ENCODE peak calls at places on chromosomes 13 and 19, in ten cellular contexts. A is esophagus muscularis mucosa, G is A549, D is uterus, Q is AG04450, X is PC-3, O is psoas muscle, V is OCI-LY7, U is neural progenitor cell, S is heart left ventricle. B is an unnamed sample.

GRCh38 chr19:58582985-58583384 is 9.8 kb upstream of the MZF1 start:
- DNase-seq in S (no peak), V (no peak), O (no peak), X (no peak), A (no peak), D (no peak), Q (no peak), U (no peak), G (no peak), B (no peak)

GRCh38 chr13:110161112-110161897 is 145.7 kb downstream of the COL4A1 start:
- DNase-seq in D (no peak), V (no peak), A (no peak), O (no peak), U (no peak), S (no peak), X (no peak), G (no peak), Q (no peak), B (no peak)

GRCh38 chr19:2503521-2504109 is 27.7 kb downstream of the GADD45B start:
- DNase-seq in G (no peak), V (no peak), S (no peak), Q (no peak), D (no peak), X (peak), A (no peak), U (no peak), O (no peak), B (peak)

GRCh38 chr13:114049026-114049425 is 75.2 kb upstream of the C13orf46 start:
- DNase-seq in V (peak), U (no peak), A (no peak), D (no peak), S (no peak), X (no peak), G (no peak), Q (no peak), O (no peak), B (no peak)

GRCh38 chr19:5588906-5589676 is 21.3 kb upstream of the TINCR start:
- DNase-seq in V (no peak), Q (no peak), D (no peak), G (no peak), U (no peak), O (peak), X (no peak), A (no peak), S (no peak), B (no peak)

GRCh38 chr13:96988441-96988840 is 5.8 kb downstream of the OXGR1 start:
- DNase-seq in Q (no peak), U (no peak), O (no peak), D (no peak), G (no peak), A (no peak), S (no peak), X (no peak), V (no peak), B (no peak)

GRCh38 chr19:41937525-41937924 is 9.3 kb upstream of the ERFL start:
- DNase-seq in A (no peak), D (no peak), G (no peak), O (no peak), X (no peak), Q (no peak), U (no peak), V (peak), S (no peak), B (no peak)

GRCh38 chr19:41702208-41702651 is 6.2 kb upstream of the CEACAM5 start:
- DNase-seq in A (peak), G (peak), X (peak), Q (no peak), U (no peak), O (no peak), D (no peak), S (no peak), V (no peak), B (peak)

GRCh38 chr13:33146843-33147611 is 130.8 kb downstream of the KL start:
- DNase-seq in A (no peak), X (no peak), Q (no peak), S (no peak), D (no peak), O (no peak), V (no peak), G (no peak), U (no peak), B (no peak)

GRCh38 chr13:99577934-99578917 is 77.0 kb downstream of the TM9SF2 start:
- DNase-seq in D (no peak), Q (no peak), G (no peak), V (no peak), S (no peak), A (no peak), X (peak), O (no peak), U (no peak), B (peak)

GRCh38 chr19:58278156-58279041 is at the start of gene ZNF8:
- DNase-seq in A (peak), V (peak), Q (peak), S (peak), D (peak), U (peak), O (peak), G (peak), X (peak), B (peak)

DNA sequence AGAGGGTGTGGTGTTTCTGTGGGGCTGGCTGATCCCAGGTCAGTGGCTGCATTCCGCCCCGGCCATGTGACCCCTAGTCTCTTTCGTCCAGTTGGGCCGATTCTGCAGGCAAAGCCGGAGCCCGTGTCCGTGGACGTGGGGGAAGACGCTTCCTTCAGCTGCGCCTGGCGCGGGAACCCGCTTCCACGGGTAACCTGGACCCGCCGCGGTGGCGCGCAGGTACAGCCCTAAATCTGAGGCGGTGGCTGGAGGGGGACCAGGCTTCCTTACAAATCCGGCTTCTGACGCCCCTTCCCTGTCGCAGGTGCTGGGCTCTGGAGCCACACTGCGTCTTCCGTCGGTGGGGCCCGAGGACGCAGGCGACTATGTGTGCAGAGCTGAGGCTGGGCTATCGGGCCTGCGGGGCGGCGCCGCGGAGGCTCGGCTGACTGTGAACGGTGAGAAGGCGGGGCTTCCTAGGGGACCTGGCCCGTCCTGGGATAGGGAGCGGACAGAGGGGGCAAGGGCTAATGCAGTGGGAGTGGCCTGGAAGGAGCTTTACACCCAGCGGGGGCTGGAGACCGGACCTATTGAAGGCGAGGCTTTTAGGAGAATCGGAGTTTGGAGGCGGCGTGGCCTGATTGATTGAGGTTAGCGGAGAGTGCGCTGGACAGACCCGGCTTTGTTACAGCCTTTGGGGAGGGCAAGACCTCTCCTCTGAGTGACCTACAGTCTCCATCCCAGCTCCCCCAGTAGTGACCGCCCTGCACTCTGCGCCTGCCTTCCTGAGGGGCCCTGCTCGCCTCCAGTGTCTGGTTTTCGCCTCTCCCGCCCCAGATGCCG is 4.3 kb downstream of the KIRREL2 start:
- DNase-seq in V (no peak), D (no peak), A (no peak), U (peak), X (no peak), O (no peak), G (no peak), Q (no peak), S (no peak), B (no peak)
- H3K4me3 ChIP-seq in V (no peak), D (no peak), A (no peak), U (peak), X (no peak), O (no peak), G (no peak), Q (no peak), S (no peak), B (no peak)

GRCh38 chr13:87814444-87814843 is 143.3 kb downstream of the SLITRK5 start:
- DNase-seq in U (no peak), V (no peak), D (no peak), S (no peak), O (no peak), Q (no peak), G (no peak), X (no peak), A (no peak), B (no peak)

GRCh38 chr13:87810920-87811344 is 139.8 kb downstream of the SLITRK5 start:
- DNase-seq in O (no peak), A (no peak), V (no peak), G (peak), S (no peak), U (no peak), Q (no peak), D (no peak), X (peak), B (no peak)

GRCh38 chr13:87810391-87810801 is 139.2 kb downstream of the SLITRK5 start:
- DNase-seq in O (no peak), G (peak), X (peak), S (no peak), D (no peak), U (peak), Q (no peak), A (no peak), V (peak), B (no peak)
- TF ChIP-seq CTCF in O (no peak), G (peak), X (peak), S (no peak), D (no peak), U (peak), Q (no peak), A (no peak), V (peak), B (no peak)

GRCh38 chr19:21585491-21585890 is 80.1 kb downstream of the ZNF429 start:
- DNase-seq in G (no peak), O (no peak), X (no peak), A (no peak), Q (no peak), S (no peak), V (no peak), U (no peak), D (no peak), B (no peak)

GRCh38 chr19:21588202-21588601 is 82.8 kb downstream of the ZNF429 start:
- DNase-seq in U (no peak), G (no peak), S (no peak), O (no peak), V (no peak), Q (no peak), D (no peak), X (no peak), A (no peak), B (no peak)

GRCh38 chr19:21586341-21587116 is 81.1 kb downstream of the ZNF429 start:
- DNase-seq in S (peak), O (peak), Q (no peak), V (no peak), G (no peak), U (peak), A (no peak), X (no peak), D (no peak), B (no peak)

GRCh38 chr19:21587549-21587948 is 82.1 kb downstream of the ZNF429 start:
- DNase-seq in V (no peak), U (no peak), A (no peak), X (no peak), D (no peak), Q (no peak), O (peak), G (no peak), S (no peak), B (no peak)

DNA sequence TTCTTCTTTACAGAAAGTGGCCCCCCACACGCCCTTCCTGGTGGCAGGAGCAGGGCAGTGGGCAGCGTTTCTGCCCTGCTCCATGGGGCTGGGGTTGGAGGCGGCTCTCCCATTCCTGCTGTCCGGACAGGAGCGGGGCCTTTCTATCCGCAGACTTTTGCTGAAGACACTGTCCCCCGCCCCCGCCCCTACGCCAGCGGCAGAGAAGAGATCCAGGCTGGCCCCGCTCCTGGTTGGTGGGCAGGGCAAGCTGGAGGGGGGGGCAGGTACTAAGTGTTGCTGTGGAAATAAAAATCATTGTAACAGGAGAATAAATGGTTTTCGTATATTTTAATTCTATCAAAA is 81.7 kb downstream of the ZNF429 start:
- DNase-seq in S (peak), D (no peak), O (no peak), G (no peak), Q (no peak), X (no peak), V (no peak), U (no peak), A (no peak), B (no peak)
- H3K4me3 ChIP-seq in S (peak), D (peak), O (peak), G (no peak), Q (no peak), X (peak), V (no peak), U (peak), A (peak), B (no peak)

DNA sequence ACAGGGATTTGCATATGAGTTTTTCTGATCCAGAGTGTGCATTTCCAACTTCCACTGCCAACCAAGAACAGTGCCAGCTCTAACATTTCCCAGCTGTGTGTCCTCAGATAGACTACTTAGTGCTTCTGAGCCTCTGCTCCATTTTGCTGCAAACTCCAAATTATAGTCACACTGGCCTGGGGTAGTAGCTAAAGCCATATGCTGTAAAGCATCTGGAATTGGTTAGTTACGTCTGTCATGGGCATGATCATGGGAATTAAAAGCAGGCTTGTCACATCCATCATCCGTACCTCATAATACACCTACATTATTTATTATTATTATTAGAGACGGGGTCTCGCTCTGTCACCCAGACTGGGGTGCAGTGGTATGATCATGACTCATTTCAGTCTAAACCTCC is 7.1 kb downstream of the ELAVL3 start:
- DNase-seq in U (no peak), D (no peak), X (no peak), V (no peak), S (no peak), A (no peak), G (no peak), Q (no peak), O (no peak), B (no peak)
- TF ChIP-seq CTCF in U (no peak), D (no peak), X (no peak), V (no peak), S (no peak), A (no peak), G (no peak), Q (no peak), O (no peak), B (no peak)

GRCh38 chr19:56119585-56119978 is 1.5 kb downstream of the ZNF787 start:
- DNase-seq in A (no peak), D (no peak), O (peak), Q (no peak), U (no peak), X (peak), V (no peak), S (no peak), G (no peak), B (peak)
- H3K4me3 ChIP-seq in A (peak), D (peak), O (peak), Q (peak), U (peak), X (peak), V (peak), S (peak), G (peak), B (peak)